ENCODE peak calls at places on chromosomes 7 and 10, in ten cellular contexts. N, H, M, G, Y, O, Z, I, D and T are unnamed samples. For H3K27me3, the result is how much of the 10 kb centered on the place peaks cover.

GRCh38 chr7:138000081-138000701 is 1.7 kb downstream of the CREB3L2 start:
- DNase-seq in D (no peak), Y (peak), Z (peak), G (peak), N (no peak), M (peak), O (peak), H (peak), I (peak), T (peak)

GRCh38 chr7:44537442-44537841 is 3.7 kb downstream of the NPC1L1 start:
- DNase-seq in M (no peak), Z (no peak), D (no peak), G (no peak), N (no peak), H (no peak), O (no peak), I (no peak), Y (no peak), T (no peak)

GRCh38 chr10:24254180-24254579 is 45.2 kb downstream of the KIAA1217 start:
- DNase-seq in M (no peak), Z (no peak), H (no peak), Y (no peak), G (no peak), O (no peak), N (no peak), I (no peak), D (no peak), T (peak)

GRCh38 chr10:34766256-34766580 is 48.9 kb downstream of the PARD3 start:
- DNase-seq in N (no peak), G (no peak), Z (no peak), D (no peak), I (no peak), Y (no peak), H (no peak), O (no peak), M (no peak), T (no peak)

GRCh38 chr7:5223646-5224340 is 33.8 kb downstream of the WIPI2 start:
- DNase-seq in Z (no peak), I (no peak), H (no peak), Y (no peak), M (no peak), O (no peak), G (no peak), N (no peak), D (no peak), T (no peak)

GRCh38 chr7:51732066-51732465 is 415.5 kb upstream of the COBL start:
- DNase-seq in Z (no peak), M (no peak), D (no peak), G (no peak), I (no peak), H (no peak), Y (no peak), N (no peak), O (no peak), T (no peak)

GRCh38 chr10:5466451-5466996 is 32.8 kb downstream of the CALML5 start:
- DNase-seq in I (no peak), O (no peak), M (no peak), D (no peak), Z (peak), N (no peak), Y (peak), G (no peak), H (peak), T (no peak)

GRCh38 chr10:111207525-111207924 is 130.7 kb downstream of the ADRA2A start:
- DNase-seq in I (no peak), H (no peak), G (no peak), D (no peak), O (no peak), Y (peak), M (no peak), N (no peak), Z (no peak), T (no peak)

GRCh38 chr7:112452102-112452888 is 2.0 kb downstream of the IFRD1 start:
- DNase-seq in N (no peak), G (no peak), M (peak), Z (peak), I (peak), H (peak), D (no peak), Y (peak), O (peak), T (peak)

GRCh38 chr7:44324204-44325126 is 929 bp downstream of the CAMK2B start:
- DNase-seq in O (no peak), G (no peak), Z (no peak), D (no peak), I (no peak), Y (peak), H (no peak), M (no peak), N (no peak), T (no peak)

GRCh38 chr7:85529197-85529596 is 342.3 kb upstream of the SEMA3D start:
- DNase-seq in Z (no peak), G (no peak), M (no peak), Y (peak), H (peak), N (no peak), I (no peak), O (peak), D (no peak), T (no peak)

GRCh38 chr10:24784061-24784460 is 60.4 kb upstream of the ARHGAP21 start:
- DNase-seq in M (no peak), N (no peak), Y (no peak), I (no peak), O (no peak), H (no peak), D (no peak), Z (no peak), G (no peak), T (no peak)

GRCh38 chr10:27341001-27341400 is 100.4 kb upstream of the ACBD5 start:
- DNase-seq in Y (no peak), G (no peak), N (no peak), D (no peak), I (no peak), O (no peak), Z (peak), H (no peak), M (no peak), T (no peak)

GRCh38 chr10:118798186-118798811 is 43.5 kb upstream of the CACUL1 start:
- DNase-seq in G (no peak), D (no peak), Y (peak), Z (no peak), O (peak), N (peak), I (no peak), M (no peak), H (no peak), T (peak)

GRCh38 chr7:102463841-102464576 is 654 bp downstream of the ALKBH4 start:
- DNase-seq in Y (no peak), G (peak), Z (no peak), D (no peak), M (no peak), N (no peak), O (peak), I (no peak), H (no peak), T (no peak)

GRCh38 chr10:70459771-70460490 is 18.4 kb upstream of the NODAL start:
- DNase-seq in G (no peak), H (no peak), I (no peak), O (no peak), D (no peak), N (no peak), Z (no peak), M (no peak), Y (no peak), T (no peak)

GRCh38 chr10:70459061-70459770 is 17.7 kb upstream of the NODAL start:
- DNase-seq in Y (no peak), I (peak), H (no peak), N (no peak), D (no peak), G (no peak), M (no peak), O (no peak), Z (no peak), T (no peak)

GRCh38 chr10:70457759-70458305 is 16.4 kb upstream of the NODAL start:
- DNase-seq in M (no peak), Z (no peak), N (no peak), G (no peak), O (no peak), D (no peak), I (no peak), H (no peak), Y (no peak), T (no peak)

GRCh38 chr10:70456164-70456563 is 14.7 kb upstream of the NODAL start:
- DNase-seq in N (no peak), Y (no peak), Z (no peak), I (no peak), D (no peak), O (no peak), G (no peak), M (no peak), H (no peak), T (no peak)

GRCh38 chr10:70458329-70459060 is 17.0 kb upstream of the NODAL start:
- DNase-seq in I (peak), N (no peak), G (peak), H (peak), Z (no peak), Y (peak), O (peak), M (peak), D (no peak), T (peak)
- H3K27me3 ChIP-seq in I (under half), N (under half), G (under half), H (under half), Z (under half), Y (under half), O (under half), M (under half), D (under half), T (under half)

GRCh38 chr10:101122270-101123084 is 8.6 kb upstream of the TLX1 start:
- DNase-seq in G (no peak), H (no peak), M (no peak), I (no peak), N (no peak), Y (no peak), O (no peak), D (no peak), Z (no peak), T (no peak)
- H3K27ac ChIP-seq in G (no peak), H (no peak), M (no peak), I (no peak), N (no peak), Y (no peak), O (no peak), D (no peak), Z (no peak), T (no peak)

GRCh38 chr10:97454330-97455036 is 8.5 kb downstream of the ZDHHC16 start:
- DNase-seq in G (no peak), I (no peak), Z (no peak), N (no peak), H (peak), M (no peak), D (peak), O (no peak), Y (no peak), T (no peak)

GRCh38 chr10:97459111-97459510 is 13.1 kb downstream of the ZDHHC16 start:
- DNase-seq in I (no peak), D (no peak), H (no peak), G (no peak), Y (no peak), M (no peak), Z (no peak), O (no peak), N (no peak), T (no peak)

GRCh38 chr10:97456034-97456685 is 10.2 kb downstream of the ZDHHC16 start:
- DNase-seq in I (no peak), Z (no peak), Y (no peak), D (no peak), O (no peak), M (no peak), H (no peak), G (no peak), N (no peak), T (no peak)

GRCh38 chr10:97459933-97460332 is 14.0 kb downstream of the ZDHHC16 start:
- DNase-seq in H (no peak), M (no peak), Z (no peak), D (no peak), I (no peak), O (no peak), Y (no peak), G (peak), N (no peak), T (no peak)

GRCh38 chr10:97456686-97457065 is 10.7 kb downstream of the ZDHHC16 start:
- DNase-seq in G (no peak), D (no peak), H (no peak), M (no peak), Z (no peak), Y (no peak), I (no peak), N (no peak), O (no peak), T (no peak)
- TF ChIP-seq CTCF in G (no peak), D (no peak), H (no peak), M (no peak), Z (no peak), Y (no peak), I (no peak), N (no peak), O (no peak), T (no peak)

GRCh38 chr10:23171232-23171876 is 20.8 kb upstream of the PTF1A start:
- DNase-seq in O (peak), G (no peak), N (no peak), Z (no peak), Y (no peak), H (peak), M (no peak), I (no peak), D (no peak), T (no peak)

GRCh38 chr10:23172846-23173548 is 19.1 kb upstream of the PTF1A start:
- DNase-seq in I (no peak), G (no peak), Z (no peak), N (no peak), O (no peak), H (no peak), Y (no peak), M (no peak), D (no peak), T (no peak)

GRCh38 chr10:23174075-23174973 is 17.8 kb upstream of the PTF1A start:
- DNase-seq in O (no peak), Z (no peak), D (no peak), Y (no peak), N (no peak), G (no peak), M (no peak), H (no peak), I (no peak), T (no peak)

GRCh38 chr10:23173549-23174074 is 18.5 kb upstream of the PTF1A start:
- DNase-seq in D (no peak), Z (no peak), I (no peak), N (no peak), G (no peak), O (no peak), H (no peak), Y (no peak), M (no peak), T (no peak)

DNA sequence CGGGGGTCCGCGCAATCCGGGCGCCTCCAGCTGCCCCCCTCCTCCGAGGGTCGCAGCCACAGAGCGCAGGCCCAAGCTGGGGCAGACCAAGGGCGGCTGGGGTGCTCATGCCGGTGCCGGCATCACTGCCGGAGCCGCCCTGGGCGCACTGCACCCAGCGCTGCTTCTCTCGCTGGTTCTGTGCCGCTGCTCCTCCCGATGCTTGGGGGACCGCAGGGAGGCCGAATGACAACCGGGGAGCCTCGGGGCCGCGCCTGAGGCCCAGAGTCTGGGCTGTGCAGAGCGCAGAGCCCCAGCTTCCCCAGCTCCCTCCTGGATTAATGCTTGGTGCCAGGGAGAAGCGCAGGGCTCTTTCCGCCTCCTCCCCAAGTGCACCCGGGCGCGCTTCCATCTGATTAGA is 19.7 kb upstream of the PTF1A start:
- DNase-seq in D (no peak), N (no peak), Y (no peak), H (no peak), O (no peak), I (no peak), G (no peak), Z (no peak), M (no peak), T (no peak)
- H3K27me3 ChIP-seq in D (half or more), N (under half), Y (under half), H (half or more), O (under half), I (under half), G (half or more), Z (under half), M (under half), T (half or more)

GRCh38 chr10:7123719-7124118 is 287.1 kb downstream of the SFMBT2 start:
- DNase-seq in H (no peak), N (no peak), G (no peak), Y (no peak), O (no peak), Z (no peak), I (no peak), D (no peak), M (no peak), T (no peak)
- H3K27ac ChIP-seq in H (no peak), N (no peak), G (no peak), Y (no peak), O (no peak), Z (no peak), I (no peak), D (no peak), M (no peak), T (no peak)

GRCh38 chr10:103982639-103983038 is 15.7 kb downstream of the SLK start:
- DNase-seq in Z (peak), N (peak), H (no peak), M (no peak), Y (no peak), O (no peak), D (no peak), I (no peak), G (no peak), T (no peak)
- TF ChIP-seq CTCF in Z (peak), N (peak), H (no peak), M (no peak), Y (no peak), O (peak), D (no peak), I (peak), G (no peak), T (no peak)

GRCh38 chr10:70442332-70442988 is 979 bp upstream of the NODAL start:
- DNase-seq in Z (peak), O (no peak), H (peak), N (no peak), D (no peak), I (no peak), M (no peak), G (no peak), Y (no peak), T (no peak)

GRCh38 chr10:70440296-70441160 is 953 bp downstream of the NODAL start:
- DNase-seq in I (no peak), D (no peak), H (no peak), G (no peak), Y (no peak), N (no peak), M (no peak), O (no peak), Z (no peak), T (no peak)

GRCh38 chr10:70441877-70442205 is 360 bp upstream of the NODAL start:
- DNase-seq in D (no peak), H (no peak), Y (no peak), N (no peak), O (no peak), Z (no peak), G (no peak), M (no peak), I (no peak), T (no peak)

GRCh38 chr10:70444613-70445222 is 3.2 kb upstream of the NODAL start:
- DNase-seq in Z (no peak), I (no peak), M (no peak), H (no peak), N (no peak), Y (no peak), O (no peak), D (no peak), G (peak), T (no peak)

DNA sequence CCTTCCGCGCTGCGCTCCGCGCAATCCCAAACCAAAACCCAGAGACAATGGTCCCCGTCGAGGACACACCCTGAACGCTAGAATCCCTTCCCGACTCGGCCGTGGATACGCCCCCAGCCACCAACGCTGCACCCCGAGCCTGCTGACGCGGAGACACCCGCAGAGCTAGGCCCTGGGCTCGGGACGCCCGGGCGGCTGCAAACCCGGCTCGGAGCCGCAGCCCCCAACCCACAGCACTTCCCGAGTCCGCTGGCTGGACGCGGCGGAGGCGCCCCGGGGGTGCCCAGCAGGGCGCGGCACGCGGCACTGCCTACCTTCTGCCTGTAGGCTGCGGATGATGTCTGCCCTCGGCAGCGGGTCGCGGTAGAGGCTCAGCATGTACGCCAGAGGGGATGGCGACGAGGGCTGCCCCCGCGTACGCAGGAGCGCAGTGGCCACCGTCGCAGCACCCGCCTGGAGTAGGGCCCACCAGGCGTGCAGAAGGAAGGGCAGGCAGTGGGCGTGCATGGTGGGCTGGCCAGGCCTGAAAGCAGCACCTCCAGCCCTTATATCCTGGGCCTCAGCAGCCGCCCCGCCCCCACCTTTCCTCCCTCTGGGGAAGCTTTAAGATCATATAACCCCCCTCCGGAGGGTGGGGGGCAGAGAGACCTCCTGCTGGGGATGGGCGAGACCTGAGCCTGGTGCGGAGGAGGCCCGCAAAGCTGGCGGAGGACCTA is at the start of gene NODAL:
- DNase-seq in I (no peak), H (no peak), D (no peak), M (no peak), G (no peak), N (no peak), O (no peak), Z (no peak), Y (no peak), T (no peak)
- H3K27me3 ChIP-seq in I (under half), H (half or more), D (under half), M (under half), G (under half), N (under half), O (under half), Z (under half), Y (under half), T (under half)

GRCh38 chr7:77254915-77255314 is 55.3 kb upstream of the FGL2 start:
- DNase-seq in M (no peak), G (no peak), Y (no peak), H (no peak), Z (no peak), N (no peak), I (no peak), O (no peak), D (no peak), T (no peak)
- H3K27ac ChIP-seq in M (no peak), G (no peak), Y (no peak), H (no peak), Z (no peak), N (no peak), I (no peak), O (no peak), D (no peak), T (no peak)